ENCODE peak calls at places on chromosomes 7 and 10, in eight cellular contexts. W is RWPE1, Z is heart left ventricle, J is coronary artery, K is ovary, L is cardiac muscle cell, E is trophoblast cell, Q is upper lobe of right lung. O is an unnamed sample.

GRCh38 chr7:92435542-92435941 is 11.7 kb upstream of the GATAD1 start:
- DNase-seq in Z (no peak), J (no peak), E (no peak), Q (no peak), W (no peak), L (no peak), K (no peak), O (no peak)

GRCh38 chr10:106320078-106320477 is 844.4 kb downstream of the SORCS1 start:
- DNase-seq in Q (peak), K (no peak), L (no peak), J (no peak), W (no peak), Z (no peak), E (no peak), O (no peak)

GRCh38 chr7:47678641-47679380 is 96.9 kb upstream of the TNS3 start:
- DNase-seq in J (no peak), K (no peak), Q (no peak), W (no peak), Z (no peak), E (no peak), L (no peak), O (no peak)

GRCh38 chr10:13371879-13372470 is 23.9 kb upstream of the SEPHS1 start:
- DNase-seq in Z (peak), L (peak), K (peak), Q (no peak), W (peak), E (peak), J (no peak), O (peak)

GRCh38 chr7:144854839-144855424 is 19.1 kb upstream of the TPK1 start:
- DNase-seq in L (peak), Z (no peak), Q (no peak), W (peak), E (no peak), K (no peak), J (no peak), O (no peak)

GRCh38 chr10:17599089-17599488 is 18.1 kb downstream of the HACD1 start:
- DNase-seq in W (peak), K (no peak), E (peak), L (peak), Z (no peak), J (no peak), Q (no peak), O (peak)

GRCh38 chr7:102988088-102988487 is 75.3 kb downstream of the LRRC17 start:
- DNase-seq in L (no peak), Q (no peak), W (no peak), J (no peak), Z (no peak), E (no peak), K (no peak), O (no peak)

GRCh38 chr10:85124592-85124991 is 796.2 kb downstream of the CCSER2 start:
- DNase-seq in K (no peak), J (no peak), L (peak), Z (peak), W (no peak), Q (no peak), E (no peak), O (no peak)

GRCh38 chr7:150322114-150322832 is 882 bp upstream of the LRRC61 start:
- DNase-seq in J (no peak), Z (no peak), W (no peak), L (no peak), Q (no peak), E (no peak), K (no peak), O (peak)

GRCh38 chr10:6062101-6062771 is at the start of gene IL2RA:
- DNase-seq in E (no peak), Z (no peak), W (no peak), L (no peak), Q (no peak), K (peak), J (peak), O (no peak)

GRCh38 chr10:3424102-3424803 is 251.7 kb upstream of the PITRM1 start:
- DNase-seq in E (peak), Q (no peak), W (no peak), L (no peak), K (no peak), J (no peak), Z (peak), O (no peak)

GRCh38 chr7:3558410-3558809 is 257.4 kb downstream of the SDK1 start:
- DNase-seq in E (no peak), K (no peak), Z (no peak), Q (no peak), J (no peak), L (no peak), W (no peak), O (no peak)

GRCh38 chr7:79352323-79352722 is 101.1 kb downstream of the MAGI2 start:
- DNase-seq in K (no peak), L (peak), Q (no peak), W (no peak), Z (no peak), J (no peak), E (no peak), O (no peak)

GRCh38 chr10:132753596-132753995 is 32.4 kb downstream of the NKX6-2 start:
- DNase-seq in W (no peak), L (no peak), K (no peak), J (no peak), E (no peak), Q (no peak), Z (no peak), O (no peak)

GRCh38 chr10:18368681-18369080 is 228.5 kb downstream of the CACNB2 start:
- DNase-seq in W (peak), K (no peak), Z (no peak), L (no peak), Q (no peak), E (no peak), J (no peak), O (no peak)

GRCh38 chr10:93073539-93074136 is at the start of gene CYP26A1:
- DNase-seq in W (no peak), J (no peak), Z (no peak), K (no peak), E (no peak), L (peak), Q (no peak), O (no peak)

GRCh38 chr7:140966561-140967234 is 42.0 kb upstream of the BRAF start:
- DNase-seq in Z (no peak), W (no peak), L (no peak), J (no peak), E (no peak), K (no peak), Q (no peak), O (no peak)

GRCh38 chr10:76665029-76665428 is 972.6 kb downstream of the KCNMA1 start:
- DNase-seq in J (no peak), Z (no peak), W (no peak), K (no peak), L (no peak), Q (no peak), E (no peak), O (no peak)

GRCh38 chr10:8628351-8628750 is 573.9 kb downstream of the GATA3 start:
- DNase-seq in W (peak), E (peak), Q (no peak), L (no peak), Z (no peak), K (no peak), J (no peak), O (no peak)

GRCh38 chr7:14420768-14421167 is 431.3 kb upstream of the ETV1 start:
- DNase-seq in W (no peak), J (no peak), E (no peak), Q (no peak), Z (no peak), K (no peak), L (no peak), O (no peak)

GRCh38 chr7:75854233-75854632 is 24.6 kb upstream of the RHBDD2 start:
- DNase-seq in L (no peak), E (peak), J (no peak), Z (no peak), K (no peak), W (no peak), Q (no peak), O (no peak)

GRCh38 chr10:126111562-126111961 is 215.2 kb downstream of the FANK1 start:
- DNase-seq in L (no peak), W (no peak), E (no peak), Q (no peak), K (no peak), J (no peak), Z (no peak), O (no peak)

GRCh38 chr10:61901829-61902447 is 439 bp downstream of the ARID5B start:
- DNase-seq in W (no peak), J (peak), L (peak), E (peak), Q (no peak), K (peak), Z (no peak), O (peak)

GRCh38 chr7:80722596-80723141 is 84.2 kb downstream of the CD36 start:
- DNase-seq in Z (peak), K (peak), Q (peak), L (peak), E (peak), W (peak), J (peak), O (peak)

DNA sequence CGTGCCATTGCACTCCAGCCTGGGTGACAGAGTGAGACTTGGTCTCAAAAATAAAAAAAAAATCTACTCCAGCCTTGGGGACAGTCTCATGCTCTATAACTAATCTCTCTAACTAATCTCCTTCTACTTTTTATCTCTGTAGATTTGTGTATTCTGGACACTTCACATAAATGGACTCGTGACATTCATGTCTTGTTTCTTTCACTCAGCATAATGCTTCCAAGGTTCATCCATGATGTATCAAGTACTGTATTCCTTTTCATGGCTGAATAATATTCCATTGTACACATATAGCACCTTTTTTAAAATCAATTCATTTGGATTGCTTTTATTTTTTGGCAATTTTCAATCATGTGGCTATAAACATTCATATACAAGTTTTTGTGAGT is 9.8 kb upstream of the COL26A1 start:
- DNase-seq in K (no peak), J (no peak), W (no peak), L (no peak), Q (no peak), Z (no peak), E (no peak), O (no peak)
- H3K27ac ChIP-seq in K (no peak), J (no peak), W (no peak), L (no peak), Q (no peak), Z (no peak), E (no peak), O (no peak)

GRCh38 chr7:19106308-19107141 is 10.9 kb downstream of the TWIST1 start:
- DNase-seq in Z (no peak), E (no peak), W (no peak), L (peak), K (no peak), Q (no peak), J (no peak), O (no peak)
- H3K27ac ChIP-seq in Z (no peak), E (peak), W (no peak), L (no peak), K (no peak), Q (no peak), J (no peak), O (no peak)

DNA sequence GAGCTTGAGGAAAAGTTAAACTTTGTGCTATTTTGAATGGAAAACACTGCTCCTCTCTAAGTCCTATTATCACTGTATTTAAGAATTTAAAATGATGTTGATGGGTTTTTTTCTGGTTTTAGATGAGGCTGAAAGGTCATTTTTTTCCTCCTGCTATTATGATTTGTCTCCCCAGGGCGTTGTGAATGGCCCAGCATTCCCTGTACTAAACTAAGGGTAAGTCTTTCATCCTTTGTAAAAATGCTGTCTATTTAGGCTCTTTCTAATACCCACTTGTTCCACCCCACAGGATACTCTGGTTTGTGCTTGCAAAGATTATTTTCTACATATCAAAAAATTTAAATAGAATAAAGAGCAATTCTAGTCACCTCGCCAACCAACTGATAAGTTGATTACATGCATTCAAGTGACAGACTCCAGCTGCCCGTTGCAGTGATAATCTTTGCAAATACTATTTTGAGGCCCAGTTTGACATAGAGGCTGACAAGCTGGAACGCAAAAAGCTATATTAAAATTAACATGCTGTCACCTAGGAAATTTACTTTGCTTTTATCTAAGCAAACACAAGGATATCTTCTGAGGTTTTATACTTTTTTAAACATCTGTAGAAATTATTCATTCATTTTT is 222.3 kb upstream of the TMEM229A start:
- DNase-seq in J (no peak), E (no peak), L (peak), Z (no peak), W (no peak), Q (no peak), K (no peak), O (no peak)
- H3K27ac ChIP-seq in J (no peak), E (no peak), L (peak), Z (no peak), W (no peak), Q (no peak), K (no peak), O (no peak)

GRCh38 chr7:27641576-27642230 is 21.0 kb downstream of the HIBADH start:
- DNase-seq in J (no peak), L (no peak), W (peak), Q (no peak), E (no peak), K (no peak), Z (no peak), O (no peak)
- H3K27ac ChIP-seq in J (no peak), L (no peak), W (no peak), Q (no peak), E (no peak), K (no peak), Z (no peak), O (no peak)

GRCh38 chr7:142868188-142868811 is 13.4 kb downstream of the EPHB6 start:
- DNase-seq in E (no peak), W (no peak), K (no peak), Q (no peak), L (no peak), Z (no peak), J (no peak), O (no peak)
- H3K27ac ChIP-seq in E (no peak), W (no peak), K (no peak), Q (no peak), L (no peak), Z (no peak), J (no peak), O (no peak)

GRCh38 chr7:137836113-137836509 is 10.7 kb downstream of the DGKI start:
- DNase-seq in W (no peak), K (no peak), Q (no peak), E (no peak), J (no peak), Z (no peak), L (no peak), O (no peak)
- H3K27ac ChIP-seq in W (no peak), K (no peak), Q (no peak), E (no peak), J (peak), Z (no peak), L (no peak), O (no peak)

DNA sequence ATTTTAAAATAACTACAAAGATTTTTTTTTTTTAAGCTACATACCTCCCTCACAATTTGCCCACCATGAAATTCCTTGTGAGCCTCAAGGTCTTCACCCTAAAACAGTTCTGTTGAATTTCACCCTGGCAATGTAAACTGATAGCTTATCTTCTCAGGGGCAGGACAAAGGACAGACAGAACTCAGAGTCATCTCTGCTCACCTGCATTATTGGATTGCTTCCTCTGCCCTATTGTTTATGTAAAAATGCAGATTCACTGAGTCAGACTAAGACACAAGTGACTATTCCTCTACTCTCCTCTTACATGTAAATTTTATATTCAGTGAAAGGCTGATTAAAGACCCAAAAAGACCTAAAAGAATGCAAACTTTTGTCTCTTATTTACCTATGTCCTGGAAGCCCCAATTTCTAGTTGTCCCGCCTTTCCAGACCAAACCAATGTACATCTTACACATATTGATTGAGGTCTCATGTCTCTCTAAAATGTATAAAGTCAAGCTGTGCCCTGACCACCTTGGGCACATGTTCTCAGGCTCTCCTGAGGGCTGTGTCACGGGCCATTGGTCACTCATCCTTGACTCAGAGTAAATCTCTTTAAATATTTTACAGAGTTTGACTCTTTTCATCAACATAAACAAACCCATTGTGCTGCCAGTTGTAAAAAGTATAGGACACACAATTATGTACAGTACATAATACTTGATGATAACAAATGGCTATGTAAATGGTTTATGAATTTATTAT is 440.2 kb downstream of the HTR7 start:
- DNase-seq in K (no peak), E (no peak), Z (no peak), L (no peak), W (no peak), J (no peak), Q (no peak), O (no peak)
- H3K27ac ChIP-seq in K (no peak), E (no peak), Z (no peak), L (no peak), W (no peak), J (no peak), Q (no peak), O (no peak)

DNA sequence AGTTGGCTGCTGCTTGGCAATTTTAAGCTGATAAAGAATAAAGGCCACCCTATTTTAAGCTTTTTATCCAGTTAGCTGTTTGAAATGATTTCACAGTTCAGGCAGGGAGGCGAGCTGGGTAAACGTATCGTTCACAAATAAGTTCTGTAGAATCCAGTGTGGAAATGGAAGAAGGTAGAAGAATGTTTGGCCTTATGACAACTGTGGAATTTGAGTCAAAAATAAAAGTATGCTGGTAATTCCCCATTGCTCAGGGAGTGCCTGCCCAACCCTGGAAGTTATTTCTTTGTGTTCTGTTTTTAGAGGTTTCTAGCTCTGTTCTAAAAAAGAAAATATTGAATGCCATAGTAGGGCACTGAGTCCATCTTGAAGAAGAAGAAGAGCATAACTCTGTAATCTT is 113.1 kb downstream of the ARL4A start:
- DNase-seq in Z (no peak), K (no peak), Q (no peak), J (no peak), E (no peak), W (no peak), L (no peak), O (no peak)
- H3K27ac ChIP-seq in Z (peak), K (no peak), Q (no peak), J (no peak), E (no peak), W (no peak), L (no peak), O (peak)

GRCh38 chr7:105187302-105188169 is 173.5 kb downstream of the KMT2E start:
- DNase-seq in L (no peak), Z (no peak), J (no peak), K (no peak), Q (no peak), E (no peak), W (peak), O (peak)

GRCh38 chr7:105191329-105191728 is 177.3 kb downstream of the KMT2E start:
- DNase-seq in Z (no peak), W (no peak), L (no peak), E (no peak), Q (no peak), J (no peak), K (no peak), O (no peak)

GRCh38 chr7:105188201-105188600 is 174.2 kb downstream of the KMT2E start:
- DNase-seq in J (no peak), Z (no peak), L (no peak), W (no peak), K (no peak), Q (no peak), E (no peak), O (no peak)

GRCh38 chr7:105185290-105186010 is 171.4 kb downstream of the KMT2E start:
- DNase-seq in J (no peak), K (no peak), Q (no peak), L (no peak), E (no peak), Z (no peak), W (peak), O (no peak)

GRCh38 chr7:105189859-105190492 is 176.0 kb downstream of the KMT2E start:
- DNase-seq in W (no peak), L (no peak), Q (no peak), E (no peak), J (no peak), Z (peak), K (no peak), O (no peak)
- H3K27ac ChIP-seq in W (peak), L (no peak), Q (no peak), E (no peak), J (no peak), Z (no peak), K (no peak), O (peak)